ENCODE peak calls at places on chromosome 4, in eight cellular contexts. H is CD8-positive, alpha-beta T cell; M is heart left ventricle; O is ovary; E is Karpas-422; S is right cardiac atrium; B is vagina; W is GM23248. G is an unnamed sample.

GRCh38 chr4:42627887-42628646 is 28.8 kb downstream of the ATP8A1 start:
- DNase-seq in W (no peak), O (peak; percentile 77), B (no peak), E (peak; percentile 90), M (peak; percentile 85), H (peak; percentile 11), S (peak; percentile 94), G (no peak)

GRCh38 chr4:125316781-125317525 is 2.2 kb downstream of the FAT4 start:
- DNase-seq in W (peak; percentile 74), O (peak; percentile 34), S (peak; percentile 79), B (no peak), H (no peak), E (no peak), M (peak; percentile 57), G (peak; percentile 55)

GRCh38 chr4:118290951-118291350 is 61.9 kb downstream of the PRSS12 start:
- DNase-seq in H (no peak), B (no peak), M (no peak), E (no peak), S (no peak), W (no peak), O (no peak), G (no peak)

GRCh38 chr4:47686294-47686872 is 151.5 kb downstream of the CORIN start:
- DNase-seq in S (peak; percentile 61), B (no peak), O (no peak), E (peak; percentile 84), H (peak; percentile 22), W (peak; percentile 46), M (peak; percentile 49), G (peak; percentile 48)

GRCh38 chr4:160159457-160159856 is 1056.6 kb downstream of the RAPGEF2 start:
- DNase-seq in M (no peak), H (no peak), S (peak; percentile 32), W (no peak), E (no peak), O (no peak), B (no peak), G (peak; percentile 31)

GRCh38 chr4:72665376-72665978 is 96.5 kb upstream of the ADAMTS3 start:
- DNase-seq in W (no peak), E (no peak), H (no peak), S (no peak), M (no peak), O (no peak), B (no peak), G (no peak)

GRCh38 chr4:175953960-175954521 is 111.6 kb upstream of the WDR17 start:
- DNase-seq in M (no peak), B (no peak), E (peak; percentile 68), O (no peak), S (no peak), W (no peak), H (no peak), G (no peak)

GRCh38 chr4:55183926-55184599 is 58.7 kb upstream of the KDR start:
- DNase-seq in B (no peak), M (peak; percentile 40), O (peak; percentile 25), W (peak; percentile 94), S (no peak), H (no peak), E (no peak), G (no peak)

GRCh38 chr4:13599159-13599558 is 28.4 kb downstream of the BOD1L1 start:
- DNase-seq in E (no peak), M (no peak), B (no peak), S (no peak), H (no peak), W (peak; percentile 9), O (no peak), G (no peak)

GRCh38 chr4:89567936-89568335 is 260.3 kb upstream of the GPRIN3 start:
- DNase-seq in H (no peak), E (no peak), S (no peak), W (no peak), B (no peak), O (no peak), M (no peak), G (no peak)

GRCh38 chr4:185504098-185505047 is 30.9 kb downstream of the PDLIM3 start:
- DNase-seq in W (peak; percentile 48), O (peak; percentile 79), B (no peak), M (peak; percentile 90), S (peak; percentile 94), E (no peak), H (no peak), G (peak; percentile 65)

GRCh38 chr4:30718021-30718888 is 1.9 kb upstream of the PCDH7 start:
- DNase-seq in B (no peak), W (peak; percentile 34), H (no peak), E (no peak), O (peak; percentile 18), M (peak; percentile 71), S (peak; percentile 71), G (no peak)

GRCh38 chr4:128553665-128554515 is 255.6 kb upstream of the JADE1 start:
- DNase-seq in W (no peak), B (no peak), E (peak; percentile 53), S (no peak), H (no peak), O (no peak), M (no peak), G (no peak)

GRCh38 chr4:128558896-128559669 is 250.4 kb upstream of the JADE1 start:
- DNase-seq in O (no peak), E (peak; percentile 52), B (no peak), H (no peak), M (no peak), S (peak; percentile 48), W (peak; percentile 80), G (no peak)

GRCh38 chr4:128560754-128561495 is 248.6 kb upstream of the JADE1 start:
- DNase-seq in O (no peak), H (no peak), S (no peak), M (no peak), W (no peak), E (no peak), B (no peak), G (no peak)

GRCh38 chr4:128551280-128551679 is 258.2 kb upstream of the JADE1 start:
- DNase-seq in S (no peak), M (no peak), B (no peak), H (no peak), E (no peak), O (no peak), W (no peak), G (no peak)

DNA sequence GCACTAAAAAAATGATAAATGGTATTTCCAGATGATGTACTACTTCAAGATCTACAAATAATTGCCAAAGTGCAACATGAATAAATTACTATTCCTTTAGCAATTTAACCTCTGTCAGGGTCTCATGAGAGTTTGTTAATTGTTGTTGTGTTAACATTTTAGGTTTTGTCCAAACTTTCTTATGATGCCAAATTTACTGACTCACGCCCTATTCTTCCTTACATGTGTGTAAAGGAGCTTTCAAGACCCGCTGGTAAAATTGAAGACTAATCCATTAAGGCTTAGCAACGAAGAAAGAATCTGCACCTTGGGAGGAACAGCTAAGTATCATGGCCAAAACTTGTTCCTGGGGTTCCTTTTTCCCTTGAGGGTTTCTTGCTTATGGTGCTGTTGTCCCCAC is 252.7 kb upstream of the JADE1 start:
- DNase-seq in S (no peak), B (no peak), W (no peak), O (no peak), E (no peak), M (no peak), H (no peak), G (no peak)
- H3K4me1 ChIP-seq in S (peaks cover 7% of the 10 kb centered on the region), B (peaks cover 47% of the 10 kb centered on the region), W (peaks cover 33% of the 10 kb centered on the region), O (peaks cover 9% of the 10 kb centered on the region), E (peaks cover 28% of the 10 kb centered on the region), M (peaks cover 16% of the 10 kb centered on the region), H (peaks cover 6% of the 10 kb centered on the region), G (peaks cover 25% of the 10 kb centered on the region)

DNA sequence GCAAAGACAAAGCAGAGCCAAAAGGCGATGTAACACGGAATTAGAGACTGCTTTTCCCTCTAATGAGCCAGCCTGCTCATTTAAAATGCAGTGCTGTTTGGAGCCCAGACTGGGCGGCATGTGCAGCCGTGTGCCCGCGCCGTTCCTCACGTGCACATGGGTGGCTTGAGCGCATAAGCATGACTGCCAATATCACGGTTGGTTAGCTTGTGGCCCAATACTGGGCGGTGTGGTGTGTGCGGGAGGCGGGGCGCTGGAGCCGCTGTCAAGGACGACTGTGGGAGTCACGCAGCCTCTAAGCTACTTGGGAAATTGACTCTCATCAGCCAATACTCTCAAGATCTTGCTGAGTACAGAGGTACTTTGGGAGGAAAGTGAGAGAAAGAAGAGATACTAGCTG is 86.9 kb upstream of the SCOC start:
- DNase-seq in S (peak; percentile 57), E (no peak), B (no peak), W (peak; percentile 89), H (no peak), M (no peak), O (peak; percentile 62), G (no peak)
- H3K27me3 ChIP-seq in S (no peaks in the 10 kb centered on the region), E (no peaks in the 10 kb centered on the region), B (no peaks in the 10 kb centered on the region), W (peaks cover 18% of the 10 kb centered on the region), H (no peaks in the 10 kb centered on the region), M (peaks cover 5% of the 10 kb centered on the region), O (no peaks in the 10 kb centered on the region), G (no peaks in the 10 kb centered on the region)

GRCh38 chr4:143360838-143361237 is 24.2 kb downstream of the GAB1 start:
- DNase-seq in H (no peak), M (no peak), S (no peak), W (peak; percentile 57), E (no peak), B (no peak), O (no peak), G (no peak)
- H3K27ac ChIP-seq in H (no peak overlapping the region), M (no peak overlapping the region), S (no peak overlapping the region), W (peak overlapping the region; percentile 31), E (no peak overlapping the region), B (no peak overlapping the region), O (peak overlapping the region; percentile 22), G (peak overlapping the region; percentile 68)

GRCh38 chr4:109118635-109119034 is 183.8 kb downstream of the COL25A1 start:
- DNase-seq in O (no peak), H (no peak), B (no peak), W (no peak), S (no peak), E (no peak), M (no peak), G (no peak)
- H3K4me1 ChIP-seq in O (no peaks in the 10 kb centered on the region), H (no peaks in the 10 kb centered on the region), B (no peaks in the 10 kb centered on the region), W (no peaks in the 10 kb centered on the region), S (no peaks in the 10 kb centered on the region), E (no peaks in the 10 kb centered on the region), M (no peaks in the 10 kb centered on the region), G (no peaks in the 10 kb centered on the region)